ENCODE peak calls at places on chromosomes 6 and 20, in nine cellular contexts. R is AG04449, G is A673, L is omental fat pad, T is pancreas, E is fibroblast of lung, F is MCF 10A, D is mucosa of descending colon, Z is nephron progenitor cell. K is an unnamed sample.

GRCh38 chr6:10315631-10316145 is 99.2 kb downstream of the TFAP2A start:
- DNase-seq in G (no peak), D (no peak), E (peak; percentile 16), L (no peak), R (no peak), Z (no peak), F (no peak), T (no peak), K (no peak)

GRCh38 chr6:28005124-28005662 is 48.2 kb downstream of the OR2B6 start:
- DNase-seq in E (no peak), T (no peak), G (no peak), D (no peak), R (no peak), L (no peak), F (no peak), Z (no peak), K (no peak)

GRCh38 chr6:112429226-112429625 is 82.1 kb downstream of the RFPL4B start:
- DNase-seq in R (no peak), Z (no peak), T (no peak), G (peak; percentile 54), D (no peak), L (no peak), F (peak; percentile 10), E (peak; percentile 48), K (peak; percentile 25)

GRCh38 chr6:161104966-161105365 is 113.4 kb downstream of the MAP3K4 start:
- DNase-seq in E (peak; percentile 63), G (no peak), T (no peak), D (no peak), Z (no peak), L (no peak), F (no peak), R (no peak), K (no peak)

GRCh38 chr6:72968704-72969103 is 256.6 kb downstream of the KHDC1L start:
- DNase-seq in L (no peak), R (no peak), T (no peak), F (peak; percentile 74), E (peak; percentile 77), Z (no peak), G (no peak), D (no peak), K (peak; percentile 40)

GRCh38 chr6:157108923-157109322 is 214.4 kb downstream of the TMEM242 start:
- DNase-seq in E (no peak), F (no peak), T (no peak), Z (no peak), G (no peak), L (no peak), R (no peak), D (no peak), K (no peak)

GRCh38 chr6:33967966-33968724 is 164.3 kb upstream of the MLN start:
- DNase-seq in E (no peak), R (no peak), L (no peak), T (no peak), F (peak; percentile 24), G (peak; percentile 28), Z (no peak), D (peak; percentile 52), K (no peak)

GRCh38 chr20:61874421-61875068 is 191.1 kb downstream of the TAF4 start:
- DNase-seq in L (no peak), T (peak; percentile 7), Z (peak; percentile 48), R (no peak), G (peak; percentile 45), F (peak; percentile 11), D (no peak), E (peak; percentile 45), K (peak; percentile 14)

GRCh38 chr6:68559052-68559451 is 76.0 kb upstream of the ADGRB3 start:
- DNase-seq in E (no peak), T (no peak), F (peak; percentile 18), D (no peak), G (peak; percentile 79), L (no peak), Z (no peak), R (no peak), K (peak; percentile 31)

GRCh38 chr6:121809211-121809610 is 373.8 kb downstream of the GJA1 start:
- DNase-seq in E (no peak), F (no peak), L (no peak), G (no peak), T (no peak), R (no peak), D (no peak), Z (no peak), K (no peak)

GRCh38 chr20:51195419-51195901 is 172.6 kb upstream of the KCNG1 start:
- DNase-seq in F (peak; percentile 91), D (no peak), Z (no peak), G (peak; percentile 61), E (peak; percentile 89), R (no peak), T (no peak), L (no peak), K (peak; percentile 76)

GRCh38 chr6:47343631-47344421 is 34.1 kb upstream of the TNFRSF21 start:
- DNase-seq in E (no peak), G (no peak), F (peak; percentile 20), L (no peak), Z (no peak), R (no peak), D (no peak), T (no peak), K (no peak)

GRCh38 chr6:47780510-47781356 is 1.1 kb upstream of the OPN5 start:
- DNase-seq in Z (peak; percentile 31), R (peak; percentile 42), T (no peak), G (peak; percentile 68), F (peak; percentile 76), L (no peak), D (peak; percentile 33), E (peak; percentile 67), K (peak; percentile 73)

GRCh38 chr6:153090241-153090930 is 40.7 kb downstream of the RGS17 start:
- DNase-seq in L (no peak), T (no peak), G (peak; percentile 23), E (peak; percentile 90), Z (no peak), F (peak; percentile 80), R (peak; percentile 33), D (no peak), K (peak; percentile 84)

GRCh38 chr6:152002306-152002705 is 194.8 kb downstream of the ESR1 start:
- DNase-seq in F (no peak), G (no peak), D (no peak), E (no peak), T (no peak), R (no peak), L (no peak), Z (no peak), K (no peak)

GRCh38 chr6:109891924-109892323 is 86.2 kb upstream of the GPR6 start:
- DNase-seq in Z (no peak), R (no peak), L (no peak), E (no peak), D (no peak), G (no peak), T (no peak), F (no peak), K (no peak)

GRCh38 chr6:144899161-144899560 is 614.0 kb downstream of the UTRN start:
- DNase-seq in D (no peak), E (peak; percentile 58), T (no peak), G (no peak), R (peak; percentile 90), L (no peak), F (peak; percentile 49), Z (no peak), K (peak; percentile 43)

GRCh38 chr6:8627085-8627861 is 191.9 kb upstream of the SLC35B3 start:
- DNase-seq in D (no peak), F (peak; percentile 94), Z (no peak), L (no peak), G (peak; percentile 9), R (no peak), E (peak; percentile 58), T (no peak), K (peak; percentile 82)

GRCh38 chr6:23547851-23548250 is 578.2 kb upstream of the NRSN1 start:
- DNase-seq in Z (no peak), D (no peak), L (no peak), F (peak; percentile 27), T (no peak), G (no peak), E (no peak), R (no peak), K (no peak)
- TF ChIP-seq CTCF in Z (peak; percentile 31), D (no peak), L (no peak), F (no peak), T (no peak), G (no peak), E (no peak), R (no peak), K (no peak)

GRCh38 chr20:9884666-9885065 is 45.8 kb upstream of the PAK5 start:
- DNase-seq in F (peak; percentile 25), Z (no peak), R (no peak), L (no peak), E (no peak), G (peak; percentile 2), T (no peak), D (no peak), K (no peak)
- TF ChIP-seq CTCF in F (no peak), Z (peak; percentile 13), R (peak; percentile 5), L (no peak), E (no peak), G (peak; percentile 34), T (no peak), D (no peak), K (no peak)

DNA sequence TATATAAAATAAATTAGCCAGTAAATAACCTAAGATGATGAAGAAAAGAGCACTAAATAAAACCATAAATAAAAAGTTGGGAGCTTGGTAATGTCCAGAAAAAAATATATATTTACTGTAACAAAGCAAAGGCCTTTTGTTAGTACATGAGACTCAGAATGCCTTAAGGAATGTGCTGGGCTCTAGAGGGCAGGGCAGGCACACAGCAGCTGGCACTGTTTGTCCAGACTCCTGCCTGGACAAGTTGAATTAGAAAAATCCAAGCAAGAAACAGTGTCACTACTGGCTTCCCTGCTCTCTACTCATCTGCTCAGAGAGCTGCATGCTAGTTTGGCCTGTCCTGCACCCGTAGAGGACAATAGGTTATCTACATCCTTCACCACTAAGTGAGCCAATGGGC is 8.8 kb downstream of the DEFB129 start:
- DNase-seq in F (peak; percentile 47), L (no peak), Z (no peak), D (no peak), R (no peak), E (peak; percentile 3), T (no peak), G (no peak), K (peak; percentile 5)
- TF ChIP-seq CTCF in F (peak; percentile 25), L (no peak), Z (no peak), D (no peak), R (no peak), E (no peak), T (no peak), G (peak; percentile 23), K (peak; percentile 19)

DNA sequence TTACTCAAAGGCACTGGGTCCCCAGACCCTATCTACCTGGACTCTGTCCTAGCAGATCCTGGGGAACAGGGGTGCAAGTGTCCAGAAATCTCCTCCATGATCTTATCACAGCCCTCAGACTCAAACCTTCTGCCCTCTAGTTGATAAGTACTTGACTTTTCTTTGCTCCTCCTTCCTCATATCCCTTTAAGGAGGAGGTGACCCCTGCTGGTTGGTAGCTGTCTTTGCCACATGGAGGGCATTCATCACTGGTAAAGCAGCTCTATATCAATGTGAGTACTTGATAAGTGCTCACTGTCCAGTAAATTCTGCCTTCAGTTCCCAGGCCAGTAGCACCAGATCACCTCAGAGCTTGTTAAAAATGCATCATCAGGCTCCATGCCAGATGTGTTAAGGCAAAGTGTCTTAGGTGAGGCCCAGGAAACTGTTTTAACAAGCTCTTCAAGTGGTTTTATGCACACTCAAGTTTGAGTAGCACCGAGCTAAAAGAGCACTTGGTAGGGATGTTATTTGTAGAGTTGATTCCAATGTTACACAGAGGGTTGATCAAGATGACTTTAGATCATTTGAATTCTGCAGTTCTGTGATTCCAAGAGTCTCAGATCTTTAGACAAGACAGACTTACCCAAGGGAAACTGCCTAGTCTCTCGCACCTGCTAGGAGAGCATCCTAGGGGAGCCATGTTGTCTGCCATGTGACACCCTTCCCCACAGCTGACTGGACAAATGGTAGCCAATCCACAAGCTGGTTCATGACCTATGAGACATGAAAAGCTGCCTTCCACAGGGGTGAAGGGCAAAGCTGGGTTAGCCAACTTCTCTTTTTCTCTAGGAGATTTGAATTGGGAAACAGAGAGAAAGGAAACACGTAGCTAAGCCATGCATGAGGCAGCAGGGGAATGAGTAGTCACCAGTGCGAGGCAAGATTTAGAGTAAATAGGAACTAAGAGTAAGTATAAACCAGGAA is 18.6 kb downstream of the TREML2 start:
- DNase-seq in E (peak; percentile 45), G (peak; percentile 71), Z (peak; percentile 23), L (no peak), T (no peak), F (peak; percentile 70), D (no peak), R (peak; percentile 28), K (peak; percentile 33)
- TF ChIP-seq CTCF in E (peak; percentile 60), G (peak; percentile 74), Z (peak; percentile 50), L (no peak), T (peak; percentile 23), F (peak; percentile 56), D (peak; percentile 25), R (peak; percentile 72), K (peak; percentile 67)